ENCODE peak calls at places on chromosomes 4 and X, in five cellular contexts. X, P, S, R and C are unnamed samples.

GRCh38 chrX:17559728-17560379 is 177.4 kb upstream of the SCML1 start:
- DNase-seq in R (peak; percentile 83), S (no peak), X (peak; percentile 91), P (peak; percentile 38), C (peak; percentile 25)

GRCh38 chr4:32462944-32463343 is 1742.8 kb downstream of the PCDH7 start:
- DNase-seq in P (peak; percentile 69), R (peak; percentile 31), S (peak; percentile 31), X (peak; percentile 47), C (no peak)

GRCh38 chr4:36192922-36193321 is 51.4 kb downstream of the ARAP2 start:
- DNase-seq in X (no peak), P (no peak), R (no peak), S (no peak), C (no peak)

GRCh38 chrX:23100826-23101225 is 101.1 kb downstream of the DDX53 start:
- DNase-seq in X (no peak), S (no peak), P (no peak), R (no peak), C (no peak)

GRCh38 chrX:13036896-13037295 is 7.5 kb downstream of the FAM9C start:
- DNase-seq in X (no peak), P (no peak), S (no peak), R (no peak), C (no peak)

GRCh38 chr4:6939761-6940743 is 30.4 kb downstream of the TBC1D14 start:
- DNase-seq in X (no peak), P (no peak), S (no peak), R (no peak), C (no peak)

GRCh38 chr4:167233523-167234387 is 539 bp downstream of the SPOCK3 start:
- DNase-seq in S (no peak), P (peak; percentile 41), X (peak; percentile 26), R (peak; percentile 7), C (peak; percentile 28)

GRCh38 chrX:73758253-73758652 is 195.3 kb downstream of the CHIC1 start:
- DNase-seq in R (no peak), S (peak; percentile 88), P (peak; percentile 2), X (peak; percentile 6), C (no peak)

GRCh38 chr4:164700471-164700870 is 53.5 kb upstream of the SMIM31 start:
- DNase-seq in R (no peak), P (peak; percentile 93), S (no peak), X (peak; percentile 40), C (no peak)

GRCh38 chr4:99790796-99791617 is 25.6 kb upstream of the DAPP1 start:
- DNase-seq in P (no peak), S (no peak), X (peak; percentile 49), R (no peak), C (no peak)

GRCh38 chr4:160351018-160351417 is 1248.1 kb downstream of the RAPGEF2 start:
- DNase-seq in S (no peak), P (no peak), R (no peak), X (no peak), C (no peak)

GRCh38 chr4:160352637-160353036 is 1249.8 kb downstream of the RAPGEF2 start:
- DNase-seq in S (no peak), R (no peak), P (no peak), X (no peak), C (no peak)

DNA sequence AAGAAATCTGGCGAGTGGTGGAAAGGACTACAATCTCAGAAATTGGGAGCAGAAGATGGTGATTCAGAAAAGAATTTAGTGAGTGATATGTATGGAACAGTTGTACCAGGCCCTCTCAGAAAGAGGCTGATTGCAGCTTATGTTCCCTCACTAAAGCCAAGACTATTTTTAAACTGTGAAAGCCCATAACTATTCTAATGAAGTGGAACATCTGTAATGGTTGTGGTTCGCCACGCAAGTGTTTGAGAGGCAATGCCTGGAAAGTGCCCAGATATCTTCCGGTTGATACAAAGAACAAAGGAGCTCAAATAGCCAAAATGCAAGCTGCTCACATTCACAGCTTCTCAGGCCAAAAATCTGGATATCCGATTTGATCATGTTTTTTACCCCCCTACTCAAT is 1250.7 kb downstream of the RAPGEF2 start:
- DNase-seq in R (no peak), S (peak; percentile 46), P (no peak), X (no peak), C (no peak)
- H3K4me2 ChIP-seq in R (no peak overlapping the region), S (no peak overlapping the region), P (no peak overlapping the region), X (no peak overlapping the region), C (no peak overlapping the region)

DNA sequence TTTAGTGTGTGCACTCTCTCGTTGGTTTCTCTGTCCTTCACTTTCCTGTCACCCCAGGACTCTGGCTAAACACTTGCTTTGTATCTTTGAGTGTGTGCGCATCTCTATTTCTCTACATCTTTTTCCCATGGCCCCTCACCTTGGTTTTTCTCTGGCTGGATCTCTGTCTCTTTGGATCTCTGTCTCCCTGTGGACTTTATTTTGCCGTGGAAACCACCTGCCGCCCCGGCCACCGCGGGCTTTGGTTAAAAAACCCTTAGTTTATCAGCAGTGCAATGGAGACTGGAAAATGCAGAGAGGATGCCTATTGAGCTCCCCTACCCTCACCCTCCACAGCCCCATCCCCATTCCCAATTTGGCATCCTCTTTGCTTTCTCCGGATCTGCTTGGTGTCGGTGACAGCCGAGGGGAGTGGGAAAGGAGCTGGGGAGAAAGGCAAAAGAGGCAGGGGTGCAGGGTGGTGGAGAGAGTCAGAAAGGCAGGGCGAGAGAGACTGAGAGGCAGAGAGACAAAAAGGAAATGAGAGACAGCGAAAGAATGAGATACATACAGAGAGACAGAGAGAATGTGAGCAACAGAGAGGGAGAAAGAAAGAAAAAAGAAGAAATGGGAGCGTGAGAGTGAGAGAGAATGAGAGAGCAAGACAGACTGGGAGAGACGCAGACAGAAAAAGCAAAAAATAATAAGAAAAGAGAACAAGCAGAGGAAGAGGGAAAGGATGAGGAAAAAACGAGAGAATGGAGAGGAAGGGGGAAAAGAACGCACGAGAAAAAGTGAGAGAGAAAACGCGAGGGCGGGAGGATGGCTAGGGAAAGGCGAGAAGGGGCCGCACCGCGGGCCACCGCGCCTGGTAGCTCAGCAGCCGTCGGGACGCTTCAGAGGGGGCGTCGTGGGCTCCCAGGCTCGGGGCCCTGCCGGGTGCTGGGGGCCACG is 688 bp downstream of the GPR101 start:
- DNase-seq in X (no peak), S (no peak), R (no peak), P (peak; percentile 12), C (no peak)
- TF ChIP-seq EZH2 in X (peak; percentile 88), S (no peak), R (peak; percentile 58), P (peak; percentile 86), C (no peak)

GRCh38 chr4:73222466-73223257 is 35.9 kb downstream of the ANKRD17 start:
- DNase-seq in P (peak; percentile 71), R (peak; percentile 96), X (peak; percentile 95), S (peak; percentile 93), C (peak; percentile 88)
- TF ChIP-seq EZH2phosphoT487 in P (no peak), R (no peak), X (no peak), S (no peak), C (no peak)

GRCh38 chr4:24857996-24858395 is 54.8 kb downstream of the CCDC149 start:
- DNase-seq in X (no peak), S (no peak), P (no peak), R (peak; percentile 69), C (no peak)
- H3K4me2 ChIP-seq in X (no peak overlapping the region), S (no peak overlapping the region), P (no peak overlapping the region), R (peak overlapping the region; percentile 62), C (peak overlapping the region; percentile 31)

GRCh38 chrX:119999087-119999634 is 55.6 kb upstream of the NKAP start:
- DNase-seq in S (no peak), R (no peak), X (no peak), P (peak; percentile 55), C (no peak)
- TF ChIP-seq EZH2 in S (no peak), R (no peak), X (no peak), P (peak; percentile 58), C (peak; percentile 39)

DNA sequence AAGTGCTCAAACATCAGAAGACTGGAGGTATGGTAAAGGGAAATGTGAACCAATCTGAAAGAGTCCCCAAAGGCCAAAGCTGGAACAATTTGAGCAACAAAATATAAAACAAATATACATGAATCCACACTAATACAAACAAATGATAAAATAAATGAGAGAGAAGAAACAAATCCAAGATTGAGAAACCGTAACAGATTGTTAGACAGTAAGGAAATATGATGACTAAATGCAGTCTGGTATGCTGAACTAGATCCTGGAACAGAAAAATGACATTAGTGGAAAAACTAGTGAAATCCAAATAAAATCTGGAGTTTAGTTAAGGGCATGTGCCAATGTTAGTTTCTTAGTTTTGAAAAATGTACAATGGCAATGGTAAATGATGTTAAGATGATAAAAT is 15.9 kb downstream of the PPA2 start:
- DNase-seq in S (no peak), P (no peak), R (peak; percentile 48), X (no peak), C (no peak)
- TF ChIP-seq EZH2phosphoT487 in S (no peak), P (no peak), R (no peak), X (no peak), C (no peak)

GRCh38 chr4:82694106-82694505 is 104.5 kb downstream of the SCD5 start:
- DNase-seq in X (no peak), S (no peak), P (no peak), R (no peak), C (no peak)
- H3K4me2 ChIP-seq in X (no peak overlapping the region), S (no peak overlapping the region), P (no peak overlapping the region), R (no peak overlapping the region), C (no peak overlapping the region)

DNA sequence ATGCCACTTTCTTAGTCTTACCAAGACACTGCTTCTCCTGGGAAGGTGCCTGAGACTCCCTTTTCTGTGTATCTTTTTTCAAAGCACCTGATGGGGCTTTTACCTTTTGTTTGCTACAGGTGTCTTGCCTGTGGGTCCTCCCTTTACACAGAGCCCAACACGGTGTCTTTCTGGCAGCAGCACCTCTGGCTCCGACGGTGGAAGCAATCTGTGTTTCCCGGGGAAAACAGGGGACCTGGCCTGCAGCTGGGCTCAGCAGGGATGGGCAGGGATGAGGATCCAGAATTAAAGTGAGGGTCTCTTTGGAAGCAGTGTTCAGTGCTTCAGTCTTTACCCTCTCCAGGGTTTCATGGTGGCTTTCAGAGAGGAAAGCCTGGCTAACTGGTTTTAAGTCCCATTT is 11.3 kb downstream of the POU4F2 start:
- DNase-seq in R (no peak), X (no peak), P (no peak), S (no peak), C (no peak)
- TF ChIP-seq EZH2 in R (no peak), X (no peak), P (peak; percentile 59), S (no peak), C (no peak)

GRCh38 chr4:109873791-109874514 is 26.0 kb downstream of the LRIT3 start:
- DNase-seq in X (peak; percentile 58), R (peak; percentile 37), P (no peak), S (no peak), C (peak; percentile 19)

GRCh38 chr4:109875106-109875505 is 27.2 kb downstream of the LRIT3 start:
- DNase-seq in X (no peak), P (no peak), S (no peak), R (no peak), C (no peak)

GRCh38 chr4:109870061-109870460 is 22.2 kb downstream of the LRIT3 start:
- DNase-seq in S (no peak), P (no peak), X (no peak), R (no peak), C (no peak)

GRCh38 chr4:109872065-109872464 is 24.2 kb downstream of the LRIT3 start:
- DNase-seq in R (no peak), X (no peak), S (no peak), P (no peak), C (no peak)

GRCh38 chr4:109872950-109873656 is 25.2 kb downstream of the LRIT3 start:
- DNase-seq in S (no peak), X (no peak), P (no peak), R (no peak), C (no peak)
- TF ChIP-seq EZH2phosphoT487 in S (no peak), X (no peak), P (no peak), R (no peak), C (no peak)